ENCODE peak calls at places on chromosomes 4 and X, in five cellular contexts. One of them, this sample, is unnamed.

GRCh38 chr4:71113294-71113693 is 119.8 kb downstream of the DCK start:
- DNase-seq in cardiac fibroblast: no peak
- DNase-seq in HFFc6: no peak
- DNase-seq in GM12865: no peak
- DNase-seq in natural killer cell: no peak
- DNase-seq in this sample: no peak

GRCh38 chr4:1326751-1327525 is 20.1 kb upstream of the UVSSA start:
- DNase-seq in cardiac fibroblast: no peak
- DNase-seq in HFFc6: no peak
- DNase-seq in GM12865: no peak
- DNase-seq in natural killer cell: no peak
- DNase-seq in this sample: no peak

GRCh38 chrX:121333942-121334341 is 286.5 kb downstream of the GLUD2 start:
- DNase-seq in cardiac fibroblast: no peak
- DNase-seq in HFFc6: no peak
- DNase-seq in GM12865: no peak
- DNase-seq in natural killer cell: no peak
- DNase-seq in this sample: no peak

GRCh38 chr4:105240037-105240436 is 93.4 kb downstream of the TET2 start:
- DNase-seq in cardiac fibroblast: no peak
- DNase-seq in HFFc6: no peak
- DNase-seq in GM12865: no peak
- DNase-seq in natural killer cell: no peak
- DNase-seq in this sample: no peak

GRCh38 chrX:75968293-75968692 is 183.2 kb upstream of the MAGEE2 start:
- DNase-seq in cardiac fibroblast: no peak
- DNase-seq in HFFc6: no peak
- DNase-seq in GM12865: no peak
- DNase-seq in natural killer cell: no peak
- DNase-seq in this sample: no peak

GRCh38 chr4:145423017-145423708 is 58.5 kb upstream of the SMAD1 start:
- DNase-seq in cardiac fibroblast: peak; percentile 22
- DNase-seq in HFFc6: no peak
- DNase-seq in GM12865: no peak
- DNase-seq in natural killer cell: no peak
- DNase-seq in this sample: no peak

GRCh38 chr4:64520393-64520792 is 111.1 kb upstream of the TECRL start:
- DNase-seq in cardiac fibroblast: no peak
- DNase-seq in HFFc6: no peak
- DNase-seq in GM12865: no peak
- DNase-seq in natural killer cell: no peak
- DNase-seq in this sample: no peak

GRCh38 chr4:128461300-128462103 is 173.9 kb upstream of the PGRMC2 start:
- DNase-seq in cardiac fibroblast: peak; percentile 89
- DNase-seq in HFFc6: peak; percentile 87
- DNase-seq in GM12865: peak; percentile 44
- DNase-seq in natural killer cell: no peak
- DNase-seq in this sample: no peak

GRCh38 chr4:3364199-3364598 is 71.4 kb downstream of the RGS12 start:
- DNase-seq in cardiac fibroblast: no peak
- DNase-seq in HFFc6: no peak
- DNase-seq in GM12865: no peak
- DNase-seq in natural killer cell: no peak
- DNase-seq in this sample: no peak

GRCh38 chrX:151384807-151385206 is 12.2 kb upstream of the VMA21 start:
- DNase-seq in cardiac fibroblast: no peak
- DNase-seq in HFFc6: no peak
- DNase-seq in GM12865: no peak
- DNase-seq in natural killer cell: no peak
- DNase-seq in this sample: no peak

GRCh38 chrX:57677132-57677858 is 2.8 kb downstream of the NLRP2B start:
- DNase-seq in cardiac fibroblast: peak; percentile 3
- DNase-seq in HFFc6: no peak
- DNase-seq in GM12865: no peak
- DNase-seq in natural killer cell: no peak
- DNase-seq in this sample: no peak

GRCh38 chr4:118909173-118909956 is 20.7 kb downstream of the SYNPO2 start:
- DNase-seq in cardiac fibroblast: no peak
- DNase-seq in HFFc6: no peak
- DNase-seq in GM12865: no peak
- DNase-seq in natural killer cell: no peak
- DNase-seq in this sample: no peak

GRCh38 chrX:12013220-12013619 is 125.1 kb upstream of the FRMPD4 start:
- DNase-seq in cardiac fibroblast: peak; percentile 58
- DNase-seq in HFFc6: peak; percentile 48
- DNase-seq in GM12865: no peak
- DNase-seq in natural killer cell: no peak
- DNase-seq in this sample: no peak

GRCh38 chr4:121182296-121182695 is 18.2 kb upstream of the TNIP3 start:
- DNase-seq in cardiac fibroblast: peak; percentile 40
- DNase-seq in HFFc6: peak; percentile 41
- DNase-seq in GM12865: peak; percentile 49
- DNase-seq in natural killer cell: no peak
- DNase-seq in this sample: no peak

GRCh38 chrX:12352922-12353321 is 214.6 kb downstream of the FRMPD4 start:
- DNase-seq in cardiac fibroblast: no peak
- DNase-seq in HFFc6: no peak
- DNase-seq in GM12865: no peak
- DNase-seq in natural killer cell: no peak
- DNase-seq in this sample: no peak

GRCh38 chr4:122744229-122744628 is 11.7 kb downstream of the BBS12 start:
- DNase-seq in cardiac fibroblast: peak; percentile 90
- DNase-seq in HFFc6: peak; percentile 63
- DNase-seq in GM12865: no peak
- DNase-seq in natural killer cell: no peak
- DNase-seq in this sample: no peak

GRCh38 chr4:115537387-115537786 is 424.0 kb upstream of the NDST4 start:
- DNase-seq in cardiac fibroblast: peak; percentile 0
- DNase-seq in HFFc6: no peak
- DNase-seq in GM12865: peak; percentile 6
- DNase-seq in natural killer cell: no peak
- DNase-seq in this sample: no peak

GRCh38 chr4:157824006-157824405 is 348.8 kb downstream of the GASK1B start:
- DNase-seq in cardiac fibroblast: no peak
- DNase-seq in HFFc6: no peak
- DNase-seq in GM12865: no peak
- DNase-seq in natural killer cell: no peak
- DNase-seq in this sample: no peak

GRCh38 chrX:2642146-2642545 is 48.9 kb upstream of the CD99 start:
- DNase-seq in cardiac fibroblast: no peak
- DNase-seq in HFFc6: no peak
- DNase-seq in GM12865: no peak
- DNase-seq in natural killer cell: no peak
- DNase-seq in this sample: no peak

GRCh38 chr4:62053974-62054373 is 853.8 kb downstream of the ADGRL3 start:
- DNase-seq in cardiac fibroblast: no peak
- DNase-seq in HFFc6: no peak
- DNase-seq in GM12865: no peak
- DNase-seq in natural killer cell: no peak
- DNase-seq in this sample: no peak

GRCh38 chr4:154024097-154024496 is 235.2 kb upstream of the SFRP2 start:
- DNase-seq in cardiac fibroblast: peak; percentile 22
- DNase-seq in HFFc6: no peak
- DNase-seq in GM12865: peak; percentile 5
- DNase-seq in natural killer cell: no peak
- DNase-seq in this sample: no peak

GRCh38 chrX:83819304-83819703 is 41.6 kb upstream of the CYLC1 start:
- DNase-seq in cardiac fibroblast: no peak
- DNase-seq in HFFc6: no peak
- DNase-seq in GM12865: no peak
- DNase-seq in natural killer cell: no peak
- DNase-seq in this sample: no peak

GRCh38 chr4:158817562-158818370 is 48.9 kb downstream of the FNIP2 start:
- DNase-seq in cardiac fibroblast: peak; percentile 40
- DNase-seq in HFFc6: no peak
- DNase-seq in GM12865: peak; percentile 60
- DNase-seq in natural killer cell: peak; percentile 19
- DNase-seq in this sample: peak; percentile 21

GRCh38 chr4:155972098-155972497 is 18.4 kb upstream of the CTSO start:
- DNase-seq in cardiac fibroblast: peak; percentile 58
- DNase-seq in HFFc6: peak; percentile 9
- DNase-seq in GM12865: peak; percentile 74
- DNase-seq in natural killer cell: no peak
- DNase-seq in this sample: no peak
- TF ChIP-seq CTCF in cardiac fibroblast: peak; percentile 62
- TF ChIP-seq CTCF in HFFc6: peak; percentile 55
- TF ChIP-seq CTCF in GM12865: peak; percentile 55
- TF ChIP-seq CTCF in natural killer cell: no peak
- TF ChIP-seq CTCF in this sample: peak; percentile 9

DNA sequence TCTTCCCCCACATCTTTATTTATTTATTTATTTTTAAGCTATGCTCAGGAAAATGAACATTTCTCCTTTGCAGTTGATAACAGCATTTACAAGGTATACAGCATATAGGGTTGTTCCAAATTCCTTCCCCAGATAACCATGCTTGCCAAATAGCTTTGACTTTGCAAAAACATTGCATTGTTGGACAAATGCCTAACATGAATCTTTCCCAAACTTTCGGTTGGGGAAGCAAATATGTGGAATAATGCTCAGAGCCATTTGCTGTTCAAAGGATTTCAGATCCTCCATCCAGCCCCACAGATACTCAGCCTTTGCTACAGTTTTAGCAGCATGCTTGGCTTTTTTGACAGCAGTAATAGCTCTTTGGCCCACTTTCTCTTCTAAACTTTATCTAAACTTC is 127.2 kb upstream of the AGA start:
- DNase-seq in cardiac fibroblast: no peak
- DNase-seq in HFFc6: peak; percentile 0
- DNase-seq in GM12865: no peak
- DNase-seq in natural killer cell: no peak
- DNase-seq in this sample: no peak
- TF ChIP-seq CTCF in cardiac fibroblast: no peak
- TF ChIP-seq CTCF in HFFc6: no peak
- TF ChIP-seq CTCF in GM12865: no peak
- TF ChIP-seq CTCF in natural killer cell: no peak
- TF ChIP-seq CTCF in this sample: no peak

GRCh38 chr4:52051615-52052474 is 741 bp downstream of the SPATA18 start:
- DNase-seq in cardiac fibroblast: peak; percentile 88
- DNase-seq in HFFc6: peak; percentile 1
- DNase-seq in GM12865: peak; percentile 52
- DNase-seq in natural killer cell: no peak
- DNase-seq in this sample: peak; percentile 54
- TF ChIP-seq CTCF in cardiac fibroblast: no peak
- TF ChIP-seq CTCF in HFFc6: no peak
- TF ChIP-seq CTCF in GM12865: no peak
- TF ChIP-seq CTCF in natural killer cell: no peak
- TF ChIP-seq CTCF in this sample: no peak

DNA sequence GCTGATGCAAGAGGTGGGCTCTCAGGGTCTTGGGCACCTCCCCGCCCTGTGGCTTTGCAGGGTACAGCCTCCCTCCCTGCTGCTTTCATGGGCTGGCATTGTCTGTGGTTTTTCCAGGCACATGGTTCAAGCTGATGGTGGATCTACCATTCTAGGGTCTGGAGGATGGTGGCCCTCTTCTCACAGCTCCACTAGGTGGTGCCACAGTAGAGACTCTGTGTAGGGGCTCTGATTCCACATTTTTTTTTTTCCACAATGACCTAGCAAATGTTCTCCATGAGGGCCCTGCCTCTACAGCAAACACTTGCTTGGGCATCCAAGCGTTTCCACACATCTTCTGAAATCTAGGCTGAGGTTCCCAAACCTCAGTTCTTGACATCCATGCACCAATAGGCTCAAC is 657.9 kb upstream of the CT83 start:
- DNase-seq in cardiac fibroblast: no peak
- DNase-seq in HFFc6: no peak
- DNase-seq in GM12865: no peak
- DNase-seq in natural killer cell: no peak
- DNase-seq in this sample: no peak
- TF ChIP-seq CTCF in cardiac fibroblast: no peak
- TF ChIP-seq CTCF in HFFc6: no peak
- TF ChIP-seq CTCF in GM12865: no peak
- TF ChIP-seq CTCF in natural killer cell: no peak
- TF ChIP-seq CTCF in this sample: no peak

GRCh38 chr4:7336067-7336569 is 98.6 kb downstream of the PSAPL1 start:
- DNase-seq in cardiac fibroblast: no peak
- DNase-seq in HFFc6: no peak
- DNase-seq in GM12865: no peak
- DNase-seq in natural killer cell: no peak
- DNase-seq in this sample: no peak
- TF ChIP-seq CTCF in cardiac fibroblast: no peak
- TF ChIP-seq CTCF in HFFc6: peak; percentile 57
- TF ChIP-seq CTCF in GM12865: no peak
- TF ChIP-seq CTCF in natural killer cell: no peak
- TF ChIP-seq CTCF in this sample: no peak